ENCODE peak calls at places on chromosomes 13 and 19, in six cellular contexts. X is endodermal cell; T is IMR-90; D is transverse colon; C is effector memory CD4-positive, alpha-beta T cell; N is A549. L is an unnamed sample. For H3K4me1, the result is how much of the 10 kb centered on the place peaks cover.

GRCh38 chr19:18856385-18857126 is 24.8 kb downstream of the UPF1 start:
- DNase-seq in C (no peak), X (peak), T (no peak), N (no peak), D (no peak), L (no peak)

GRCh38 chr13:105655046-105655445 is 880.4 kb downstream of the EFNB2 start:
- DNase-seq in T (peak), C (no peak), X (no peak), N (no peak), D (no peak), L (no peak)

GRCh38 chr13:23455401-23456185 is 22.1 kb upstream of the SACS start:
- DNase-seq in D (no peak), C (no peak), X (no peak), N (no peak), T (no peak), L (no peak)

GRCh38 chr13:69324109-69324886 is 783.3 kb upstream of the ATXN8OS start:
- DNase-seq in D (no peak), X (no peak), C (no peak), T (no peak), N (no peak), L (no peak)

GRCh38 chr13:36674337-36675212 is 755 bp downstream of the SERTM1 start:
- DNase-seq in D (no peak), T (no peak), C (no peak), X (peak), N (no peak), L (peak)

GRCh38 chr19:10230155-10230903 is 802 bp downstream of the S1PR2 start:
- DNase-seq in N (no peak), C (peak), D (peak), T (peak), X (peak), L (peak)

GRCh38 chr13:30140973-30141372 is 166.4 kb downstream of the KATNAL1 start:
- DNase-seq in X (no peak), T (no peak), C (no peak), D (no peak), N (no peak), L (no peak)

GRCh38 chr13:18212873-18213272 is 968.8 kb downstream of the TUBA3C start:
- DNase-seq in C (no peak), X (no peak), N (no peak), T (peak), D (no peak), L (no peak)

GRCh38 chr19:48053856-48054255 is 10.0 kb upstream of the CABP5 start:
- DNase-seq in X (no peak), D (no peak), N (no peak), T (no peak), C (no peak), L (no peak)

GRCh38 chr13:65063753-65064152 is 2166.4 kb downstream of the PCDH9 start:
- DNase-seq in N (no peak), C (no peak), X (no peak), D (no peak), T (peak), L (no peak)

GRCh38 chr19:2329162-2329505 is 650 bp downstream of the SPPL2B start:
- DNase-seq in X (no peak), D (no peak), C (no peak), N (no peak), T (no peak), L (no peak)

GRCh38 chr13:46307554-46307953 is 79.5 kb downstream of the RUBCNL start:
- DNase-seq in N (no peak), T (no peak), C (no peak), D (no peak), X (no peak), L (no peak)

GRCh38 chr13:108618233-108618632 is 11.2 kb upstream of the MYO16 start:
- DNase-seq in X (peak), T (no peak), C (no peak), N (no peak), D (no peak), L (no peak)

GRCh38 chr13:98657506-98658085 is 80.7 kb upstream of the STK24 start:
- DNase-seq in D (no peak), T (no peak), N (no peak), X (no peak), C (no peak), L (no peak)

GRCh38 chr13:34416833-34417425 is 525.1 kb upstream of the NBEA start:
- DNase-seq in C (no peak), N (no peak), D (peak), X (no peak), T (peak), L (peak)

GRCh38 chr19:861756-862528 is 2.5 kb downstream of the CFD start:
- DNase-seq in C (peak), X (peak), N (no peak), T (no peak), D (peak), L (peak)

GRCh38 chr13:49669735-49670309 is 21.5 kb downstream of the EBPL start:
- DNase-seq in T (peak), C (no peak), D (peak), X (peak), N (peak), L (peak)

GRCh38 chr13:29924482-29924884 is 74.1 kb upstream of the UBL3 start:
- DNase-seq in N (peak), D (no peak), X (no peak), T (peak), C (no peak), L (no peak)

DNA sequence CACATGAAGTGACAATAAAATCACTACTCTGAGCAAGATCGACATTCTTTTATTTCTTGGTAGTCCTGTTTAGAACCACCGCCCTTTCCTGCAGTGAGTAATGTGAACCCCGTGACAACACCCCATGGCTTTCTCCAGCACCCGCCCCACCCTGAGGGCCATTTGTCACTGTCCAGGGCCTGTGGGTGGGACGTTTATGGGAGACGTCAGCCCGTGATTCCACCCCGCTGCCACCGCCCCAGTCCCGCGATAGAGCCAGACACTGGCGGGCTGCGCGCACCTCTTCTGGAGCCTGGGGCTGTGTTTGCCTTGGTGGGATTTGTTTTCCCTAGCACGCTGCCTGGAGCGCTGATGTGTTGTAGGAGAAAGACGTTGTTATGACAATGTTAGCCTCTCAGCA is 263.7 kb downstream of the TEX29 start:
- DNase-seq in T (no peak), C (no peak), D (peak), N (no peak), X (no peak), L (no peak)
- H3K4me1 ChIP-seq in T (under half), C (under half), D (under half), N (under half), X (under half), L (under half)

DNA sequence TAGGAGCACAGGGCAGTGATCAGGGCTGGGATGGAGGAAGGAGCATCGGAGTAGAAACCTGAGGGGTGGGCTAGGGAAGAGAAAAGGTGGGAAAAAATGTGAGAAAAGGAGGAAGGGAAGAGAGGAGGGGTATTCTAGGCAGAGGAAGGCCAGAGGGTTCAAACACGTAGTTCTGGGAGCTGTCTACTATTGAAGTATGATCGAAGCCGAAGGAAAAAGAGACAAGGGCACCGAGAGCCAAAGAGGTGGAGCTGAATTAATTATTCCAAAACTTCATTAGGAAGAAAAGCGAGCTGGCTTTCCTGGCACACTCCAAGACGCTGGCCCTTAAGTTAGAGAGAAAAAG is 7.8 kb downstream of the DLL3 start:
- DNase-seq in N (no peak), C (no peak), T (no peak), D (no peak), X (no peak), L (no peak)
- H3K4me3 ChIP-seq in N (peak), C (peak), T (peak), D (no peak), X (no peak), L (peak)

GRCh38 chr13:112970552-112971287 is 1.7 kb downstream of the MCF2L start:
- DNase-seq in C (no peak), X (no peak), N (no peak), T (no peak), D (peak), L (no peak)

GRCh38 chr13:112968380-112968909 is 569 bp upstream of the MCF2L start:
- DNase-seq in T (no peak), C (peak), N (peak), D (peak), X (peak), L (peak)

GRCh38 chr13:112969692-112970338 is 801 bp downstream of the MCF2L start:
- DNase-seq in N (no peak), D (peak), T (no peak), C (no peak), X (no peak), L (no peak)

GRCh38 chr13:112967666-112968379 is 1.2 kb upstream of the MCF2L start:
- DNase-seq in C (no peak), N (no peak), D (peak), X (no peak), T (no peak), L (no peak)

DNA sequence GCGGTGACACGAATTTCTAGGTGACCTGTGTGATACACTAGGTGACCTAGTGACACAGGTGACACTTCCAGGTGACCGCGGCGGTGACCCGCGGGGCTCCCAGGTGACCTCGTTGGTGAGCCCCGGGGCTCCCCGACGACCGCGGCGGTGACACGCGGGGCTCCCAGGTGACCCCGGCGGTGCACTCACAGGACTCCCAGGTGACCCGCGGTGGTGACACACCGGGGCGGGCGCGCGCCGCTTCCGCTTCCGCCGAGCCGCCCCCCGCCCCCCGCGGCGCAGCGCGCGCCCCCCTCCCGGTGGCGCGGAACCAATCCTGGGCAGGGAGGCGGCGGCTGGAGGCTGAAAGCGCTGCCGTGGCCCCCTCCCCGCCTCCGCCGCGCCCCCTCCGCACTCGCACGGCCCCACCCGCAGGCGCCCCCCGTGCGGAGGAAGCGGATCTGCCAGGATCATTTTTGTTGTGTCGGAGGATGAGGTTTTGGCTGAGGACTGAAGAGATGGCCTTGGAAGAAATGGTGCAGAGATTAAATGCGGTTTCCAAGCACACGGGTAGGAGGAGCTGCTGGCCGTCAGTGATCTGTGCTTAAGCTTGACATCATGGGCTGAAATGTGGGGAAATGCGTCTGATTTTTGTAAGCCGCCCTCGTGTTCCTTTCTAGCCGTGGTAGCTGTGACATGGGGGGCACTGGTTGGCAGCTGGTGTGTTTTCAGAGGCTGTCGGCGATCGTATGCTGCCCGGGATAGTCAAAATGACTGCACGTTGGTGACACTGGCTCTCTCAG is at the start of gene MCF2L:
- DNase-seq in X (peak), C (peak), T (peak), N (peak), D (peak), L (no peak)
- H3K27ac ChIP-seq in X (no peak), C (peak), T (no peak), N (no peak), D (peak), L (peak)

DNA sequence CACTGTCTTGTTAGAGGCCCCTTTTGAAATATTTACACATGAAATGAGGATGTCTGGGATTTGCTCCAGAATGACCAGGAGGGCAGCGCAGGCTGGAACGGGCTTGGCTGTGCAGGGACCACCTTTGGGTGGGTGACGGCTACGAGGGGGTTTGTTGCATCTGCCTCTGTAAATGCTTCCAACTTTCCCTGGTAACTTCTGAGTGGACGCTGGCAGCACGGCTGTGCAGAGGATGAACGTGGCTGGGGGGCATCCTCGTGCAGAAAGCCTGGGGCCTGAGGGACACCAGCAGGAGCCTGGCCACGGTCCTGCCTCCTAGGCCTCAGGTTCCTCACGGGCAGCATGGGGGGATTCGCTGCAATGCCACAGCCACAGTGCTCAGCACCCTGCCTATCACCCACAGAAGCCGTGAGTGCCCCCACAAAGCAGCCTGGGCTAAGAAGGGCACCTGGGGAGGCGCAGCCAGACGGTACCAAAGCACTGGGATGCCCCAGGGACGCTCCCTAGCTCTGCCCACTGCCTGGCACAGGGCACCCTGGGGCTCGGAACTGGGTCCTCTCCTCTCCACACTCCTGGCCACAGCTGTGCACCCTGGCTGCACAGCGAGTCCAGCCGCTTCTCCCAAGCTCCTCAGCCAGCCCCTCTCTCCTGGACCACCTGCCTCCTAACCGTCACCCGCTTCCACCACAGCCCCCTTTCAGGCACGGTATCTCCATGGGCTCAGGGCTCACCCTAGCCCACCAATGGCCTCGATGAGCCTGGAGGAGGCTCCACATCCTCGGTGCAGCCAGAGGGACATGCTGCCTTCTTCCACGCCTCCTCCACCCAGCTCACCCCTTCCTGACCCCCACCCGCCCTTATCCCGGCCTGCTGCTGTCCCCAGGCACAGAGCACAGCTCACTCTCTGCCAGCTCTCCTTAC is 44.5 kb downstream of the MLLT1 start:
- DNase-seq in T (no peak), N (no peak), D (no peak), C (no peak), X (no peak), L (peak)
- H3K4me1 ChIP-seq in T (under half), N (under half), D (half or more), C (under half), X (under half), L (under half)

GRCh38 chr19:4580021-4580901 is 20.8 kb upstream of the SEMA6B start:
- DNase-seq in N (no peak), D (no peak), T (no peak), X (peak), C (no peak), L (no peak)
- H3K4me3 ChIP-seq in N (peak), D (no peak), T (no peak), X (peak), C (no peak), L (peak)

GRCh38 chr19:7459773-7460172 is 29.1 kb downstream of the PEX11G start:
- DNase-seq in X (no peak), T (no peak), N (no peak), C (no peak), D (no peak), L (no peak)

GRCh38 chr19:7454998-7455397 is 33.8 kb downstream of the PEX11G start:
- DNase-seq in X (no peak), C (no peak), D (no peak), N (no peak), T (no peak), L (no peak)

GRCh38 chr19:7458675-7459074 is 30.2 kb downstream of the PEX11G start:
- DNase-seq in T (no peak), X (no peak), N (no peak), C (no peak), D (no peak), L (no peak)

GRCh38 chr19:7455600-7456296 is 33.1 kb downstream of the PEX11G start:
- DNase-seq in C (no peak), N (no peak), X (no peak), T (no peak), D (no peak), L (no peak)

GRCh38 chr19:7456964-7457541 is 31.8 kb downstream of the PEX11G start:
- DNase-seq in X (no peak), C (no peak), T (no peak), D (no peak), N (no peak), L (no peak)
- H3K27ac ChIP-seq in X (no peak), C (no peak), T (no peak), D (no peak), N (no peak), L (no peak)

GRCh38 chr13:112890316-112891131 is 78.5 kb upstream of the MCF2L start:
- DNase-seq in C (no peak), D (no peak), X (peak), N (no peak), T (no peak), L (peak)

GRCh38 chr13:112888238-112889111 is 80.5 kb upstream of the MCF2L start:
- DNase-seq in T (no peak), C (no peak), X (peak), D (no peak), N (no peak), L (no peak)

GRCh38 chr13:112891477-112892401 is 77.3 kb upstream of the MCF2L start:
- DNase-seq in T (no peak), N (no peak), D (no peak), X (peak), C (no peak), L (no peak)

GRCh38 chr13:112887557-112887991 is 81.4 kb upstream of the MCF2L start:
- DNase-seq in C (no peak), T (no peak), N (no peak), D (no peak), X (no peak), L (no peak)

DNA sequence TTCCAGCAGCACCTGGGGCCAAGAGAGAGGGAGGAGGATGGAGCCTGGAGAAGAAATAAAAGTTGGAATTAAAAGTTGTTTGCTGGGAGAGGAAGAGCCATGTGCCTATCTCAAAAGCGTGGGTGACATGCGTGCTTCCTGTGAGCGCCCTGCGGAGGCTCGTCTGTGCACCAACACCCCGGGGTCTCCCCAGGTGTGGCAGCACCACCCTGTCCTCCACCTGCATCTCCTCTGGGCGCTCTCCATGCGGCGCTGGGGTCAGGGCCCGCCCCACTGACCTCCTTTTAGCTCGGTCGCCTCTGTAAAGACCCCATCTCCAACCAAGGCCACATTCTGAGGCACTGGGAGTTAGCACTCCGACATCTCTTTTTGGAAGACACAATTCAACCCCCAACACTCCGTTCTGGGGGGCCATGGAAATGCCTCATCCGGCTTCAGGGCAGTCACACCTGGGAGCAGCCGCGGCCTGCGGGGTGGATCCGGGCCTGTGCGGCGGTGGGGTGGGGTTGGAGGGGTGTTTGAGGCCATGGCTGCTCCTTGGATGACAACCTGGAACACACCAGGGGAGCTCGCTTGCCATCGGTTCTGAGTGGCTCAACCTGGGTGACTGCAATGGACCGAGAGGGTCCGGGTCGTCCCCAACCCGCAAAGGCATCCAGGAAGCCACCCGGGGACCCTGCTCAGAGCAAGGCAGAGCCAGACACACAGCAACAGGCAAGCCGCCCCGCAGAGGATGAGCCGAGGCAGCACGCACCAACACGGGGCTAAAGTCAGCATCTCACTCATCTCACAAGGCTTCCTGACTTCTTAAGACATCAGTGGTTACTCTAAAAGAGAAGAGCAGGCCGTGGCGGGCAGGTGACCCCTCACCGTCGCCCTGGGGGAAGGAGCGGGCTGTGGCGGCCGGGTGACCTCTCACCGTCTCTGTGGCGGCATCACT is 79.4 kb upstream of the MCF2L start:
- DNase-seq in D (no peak), C (no peak), T (no peak), X (peak), N (no peak), L (no peak)
- H3K4me1 ChIP-seq in D (under half), C (under half), T (under half), X (under half), N (under half), L (under half)

GRCh38 chr13:82002693-82003092 is 1661.8 kb upstream of the SPRY2 start:
- DNase-seq in C (no peak), N (no peak), T (no peak), D (no peak), X (no peak), L (no peak)
- H3K4me3 ChIP-seq in C (no peak), N (no peak), T (no peak), D (no peak), X (peak), L (no peak)

L was measured in right cardiac atrium.